ENCODE peak calls at places on chromosomes 13 and 19, in eight cellular contexts. Z, Y, V, E, P, D, W and F are unnamed samples.

GRCh38 chr19:2722541-2723344 is 1.6 kb upstream of the DIRAS1 start:
- DNase-seq in E (peak), Y (no peak), V (no peak), Z (peak), W (no peak), P (peak), D (no peak), F (no peak)

GRCh38 chr19:3423183-3423829 is 56.9 kb downstream of the NFIC start:
- DNase-seq in E (no peak), D (no peak), Z (no peak), Y (no peak), P (peak), W (no peak), V (no peak), F (no peak)

GRCh38 chr19:11642902-11643301 is 45.6 kb downstream of the ZNF627 start:
- DNase-seq in P (no peak), V (no peak), W (no peak), Z (no peak), D (no peak), E (no peak), Y (no peak), F (no peak)

GRCh38 chr13:79675931-79676658 is 195.1 kb downstream of the NDFIP2 start:
- DNase-seq in Z (no peak), D (no peak), V (no peak), W (no peak), E (no peak), Y (no peak), P (no peak), F (no peak)

GRCh38 chr19:46731584-46731983 is 14.3 kb upstream of the FKRP start:
- DNase-seq in V (no peak), Z (peak), W (no peak), E (no peak), P (no peak), Y (no peak), D (no peak), F (no peak)

GRCh38 chr13:77417897-77418296 is 91.0 kb upstream of the MYCBP2 start:
- DNase-seq in P (no peak), V (no peak), Y (no peak), D (no peak), E (no peak), Z (no peak), W (no peak), F (no peak)

GRCh38 chr19:30637926-30638325 is 265.7 kb downstream of the ZNF536 start:
- DNase-seq in W (no peak), Y (no peak), D (no peak), E (no peak), V (no peak), Z (no peak), P (no peak), F (no peak)

GRCh38 chr13:46345866-46346265 is 41.2 kb downstream of the RUBCNL start:
- DNase-seq in V (no peak), D (no peak), Z (no peak), W (no peak), P (no peak), E (no peak), Y (no peak), F (no peak)

GRCh38 chr19:10655457-10656312 is 1.5 kb downstream of the ILF3 start:
- DNase-seq in E (peak), Y (no peak), V (no peak), Z (peak), P (peak), D (peak), W (no peak), F (no peak)

GRCh38 chr19:47821460-47822020 is at the start of gene CRX:
- DNase-seq in Y (no peak), V (no peak), D (no peak), P (no peak), W (no peak), Z (no peak), E (no peak), F (no peak)

GRCh38 chr13:75197803-75198202 is 284.2 kb downstream of the TBC1D4 start:
- DNase-seq in V (no peak), D (no peak), Z (no peak), Y (no peak), W (no peak), P (no peak), E (no peak), F (no peak)

GRCh38 chr19:48989701-48990291 is 3.3 kb downstream of the GYS1 start:
- DNase-seq in P (no peak), W (no peak), E (no peak), D (no peak), V (no peak), Y (no peak), Z (no peak), F (no peak)

GRCh38 chr13:20702945-20703784 is at the start of gene IL17D:
- DNase-seq in E (no peak), Z (no peak), Y (no peak), D (no peak), W (peak), P (peak), V (peak), F (no peak)

GRCh38 chr13:42873081-42873480 is 91.7 kb downstream of the FAM216B start:
- DNase-seq in E (no peak), Z (no peak), P (no peak), W (no peak), D (no peak), Y (no peak), V (no peak), F (no peak)

GRCh38 chr19:31338069-31338767 is 11.0 kb downstream of the TSHZ3 start:
- DNase-seq in D (no peak), Y (no peak), Z (peak), W (no peak), P (peak), V (no peak), E (peak), F (no peak)

GRCh38 chr13:24135674-24136300 is 24.7 kb upstream of the SPATA13 start:
- DNase-seq in Z (no peak), P (peak), V (no peak), W (no peak), Y (no peak), E (peak), D (no peak), F (no peak)

GRCh38 chr19:34786236-34786635 is 13.2 kb upstream of the ZNF599 start:
- DNase-seq in E (no peak), W (no peak), D (no peak), V (no peak), Y (no peak), Z (no peak), P (no peak), F (no peak)

GRCh38 chr19:39409886-39410619 is 2.4 kb upstream of the PLEKHG2 start:
- DNase-seq in P (peak), V (peak), E (peak), W (peak), D (no peak), Z (peak), Y (peak), F (no peak)

GRCh38 chr13:109737606-109738005 is 48.8 kb downstream of the IRS2 start:
- DNase-seq in Z (no peak), P (peak), E (no peak), D (no peak), V (no peak), Y (peak), W (no peak), F (no peak)

GRCh38 chr13:85241045-85241444 is 558.2 kb downstream of the SLITRK6 start:
- DNase-seq in W (no peak), E (no peak), V (no peak), D (no peak), P (peak), Y (no peak), Z (no peak), F (peak)

GRCh38 chr19:58474291-58474996 is 1.7 kb upstream of the ZNF446 start:
- DNase-seq in D (no peak), Z (peak), E (peak), V (no peak), Y (no peak), W (no peak), P (peak), F (no peak)

GRCh38 chr13:101649490-101650126 is 197.1 kb downstream of the ITGBL1 start:
- DNase-seq in D (no peak), W (no peak), Z (peak), V (no peak), E (no peak), Y (no peak), P (peak), F (peak)

GRCh38 chr19:4172861-4173473 is 9.4 kb downstream of the SIRT6 start:
- DNase-seq in E (peak), W (peak), Z (peak), D (no peak), V (peak), Y (peak), P (peak), F (no peak)

GRCh38 chr19:1113278-1113985 is 9.6 kb downstream of the GPX4 start:
- DNase-seq in P (peak), D (peak), Y (peak), Z (peak), E (peak), W (peak), V (peak), F (no peak)

GRCh38 chr13:41065098-41065497 is 3.8 kb downstream of the WBP4 start:
- DNase-seq in Z (no peak), D (no peak), Y (no peak), V (no peak), E (peak), W (no peak), P (peak), F (no peak)

GRCh38 chr13:42229287-42229686 is 42.7 kb upstream of the AKAP11 start:
- DNase-seq in P (no peak), D (no peak), E (no peak), V (no peak), W (no peak), Z (no peak), Y (no peak), F (no peak)

GRCh38 chr13:29210676-29211075 is 384.8 kb downstream of the SLC7A1 start:
- DNase-seq in E (no peak), Z (no peak), P (no peak), W (no peak), Y (no peak), V (no peak), D (peak), F (no peak)

GRCh38 chr13:65825039-65825438 is 1405.1 kb downstream of the PCDH9 start:
- DNase-seq in V (no peak), E (no peak), D (no peak), Z (no peak), P (no peak), W (no peak), Y (no peak), F (no peak)

GRCh38 chr19:22807061-22807835 is 23.3 kb upstream of the ZNF99 start:
- DNase-seq in Y (no peak), E (no peak), P (no peak), V (no peak), W (no peak), Z (no peak), D (no peak), F (no peak)

GRCh38 chr13:71979616-71980015 is 112.6 kb upstream of the DACH1 start:
- DNase-seq in V (no peak), Y (no peak), E (no peak), P (peak), W (no peak), Z (no peak), D (no peak), F (no peak)